ENCODE peak calls at places on chromosome 15, in eight cellular contexts. One of them, this sample, is unnamed.

GRCh38 chr15:63599401-63600000 is 2.3 kb downstream of the FBXL22 start:
- DNase-seq in GM12892: no peak
- DNase-seq in A172: no peak
- DNase-seq in GM13976: peak; percentile 57
- DNase-seq in stimulated activated CD8-positive, alpha-beta memory T cell treated with anti-CD3 and anti-CD28 coated beads, Interleukin-7, amount 100 ng/mL, for 24 hours: no peak
- DNase-seq in naive B cell: peak; percentile 87
- DNase-seq in smooth muscle cell of the brain vasculature: no peak
- DNase-seq in AG09319: no peak
- DNase-seq in this sample: peak; percentile 54

GRCh38 chr15:90234519-90234988 is 545 bp downstream of the GDPGP1 start:
- DNase-seq in GM12892: no peak
- DNase-seq in A172: peak; percentile 17
- DNase-seq in GM13976: no peak
- DNase-seq in stimulated activated CD8-positive, alpha-beta memory T cell treated with anti-CD3 and anti-CD28 coated beads, Interleukin-7, amount 100 ng/mL, for 24 hours: no peak
- DNase-seq in naive B cell: no peak
- DNase-seq in smooth muscle cell of the brain vasculature: no peak
- DNase-seq in AG09319: no peak
- DNase-seq in this sample: no peak

GRCh38 chr15:28243399-28243798 is 78.6 kb downstream of the HERC2 start:
- DNase-seq in GM12892: no peak
- DNase-seq in A172: no peak
- DNase-seq in GM13976: no peak
- DNase-seq in stimulated activated CD8-positive, alpha-beta memory T cell treated with anti-CD3 and anti-CD28 coated beads, Interleukin-7, amount 100 ng/mL, for 24 hours: no peak
- DNase-seq in naive B cell: no peak
- DNase-seq in smooth muscle cell of the brain vasculature: no peak
- DNase-seq in AG09319: no peak
- DNase-seq in this sample: no peak

GRCh38 chr15:49832421-49832980 is 211.7 kb downstream of the DTWD1 start:
- DNase-seq in GM12892: no peak
- DNase-seq in A172: peak; percentile 13
- DNase-seq in GM13976: no peak
- DNase-seq in stimulated activated CD8-positive, alpha-beta memory T cell treated with anti-CD3 and anti-CD28 coated beads, Interleukin-7, amount 100 ng/mL, for 24 hours: no peak
- DNase-seq in naive B cell: no peak
- DNase-seq in smooth muscle cell of the brain vasculature: no peak
- DNase-seq in AG09319: no peak
- DNase-seq in this sample: no peak

GRCh38 chr15:27438403-27439375 is 467.7 kb downstream of the GABRG3 start:
- DNase-seq in GM12892: no peak
- DNase-seq in A172: no peak
- DNase-seq in GM13976: no peak
- DNase-seq in stimulated activated CD8-positive, alpha-beta memory T cell treated with anti-CD3 and anti-CD28 coated beads, Interleukin-7, amount 100 ng/mL, for 24 hours: no peak
- DNase-seq in naive B cell: no peak
- DNase-seq in smooth muscle cell of the brain vasculature: peak; percentile 44
- DNase-seq in AG09319: no peak
- DNase-seq in this sample: no peak

GRCh38 chr15:56215769-56216168 is 27.9 kb downstream of the RFX7 start:
- DNase-seq in GM12892: no peak
- DNase-seq in A172: peak; percentile 49
- DNase-seq in GM13976: no peak
- DNase-seq in stimulated activated CD8-positive, alpha-beta memory T cell treated with anti-CD3 and anti-CD28 coated beads, Interleukin-7, amount 100 ng/mL, for 24 hours: no peak
- DNase-seq in naive B cell: no peak
- DNase-seq in smooth muscle cell of the brain vasculature: peak; percentile 86
- DNase-seq in AG09319: no peak
- DNase-seq in this sample: no peak

GRCh38 chr15:38796589-38796988 is 232.0 kb upstream of the RASGRP1 start:
- DNase-seq in GM12892: no peak
- DNase-seq in A172: no peak
- DNase-seq in GM13976: no peak
- DNase-seq in stimulated activated CD8-positive, alpha-beta memory T cell treated with anti-CD3 and anti-CD28 coated beads, Interleukin-7, amount 100 ng/mL, for 24 hours: no peak
- DNase-seq in naive B cell: no peak
- DNase-seq in smooth muscle cell of the brain vasculature: no peak
- DNase-seq in AG09319: no peak
- DNase-seq in this sample: no peak

GRCh38 chr15:99390667-99391066 is 139.4 kb downstream of the LRRC28 start:
- DNase-seq in GM12892: no peak
- DNase-seq in A172: no peak
- DNase-seq in GM13976: no peak
- DNase-seq in stimulated activated CD8-positive, alpha-beta memory T cell treated with anti-CD3 and anti-CD28 coated beads, Interleukin-7, amount 100 ng/mL, for 24 hours: no peak
- DNase-seq in naive B cell: no peak
- DNase-seq in smooth muscle cell of the brain vasculature: no peak
- DNase-seq in AG09319: no peak
- DNase-seq in this sample: no peak

GRCh38 chr15:63909819-63910437 is 76.2 kb upstream of the HERC1 start:
- DNase-seq in GM12892: no peak
- DNase-seq in A172: peak; percentile 72
- DNase-seq in GM13976: no peak
- DNase-seq in stimulated activated CD8-positive, alpha-beta memory T cell treated with anti-CD3 and anti-CD28 coated beads, Interleukin-7, amount 100 ng/mL, for 24 hours: no peak
- DNase-seq in naive B cell: no peak
- DNase-seq in smooth muscle cell of the brain vasculature: peak; percentile 66
- DNase-seq in AG09319: peak; percentile 34
- DNase-seq in this sample: no peak

GRCh38 chr15:68346986-68347385 is 69.4 kb downstream of the FEM1B start:
- DNase-seq in GM12892: no peak
- DNase-seq in A172: no peak
- DNase-seq in GM13976: no peak
- DNase-seq in stimulated activated CD8-positive, alpha-beta memory T cell treated with anti-CD3 and anti-CD28 coated beads, Interleukin-7, amount 100 ng/mL, for 24 hours: no peak
- DNase-seq in naive B cell: no peak
- DNase-seq in smooth muscle cell of the brain vasculature: no peak
- DNase-seq in AG09319: no peak
- DNase-seq in this sample: no peak

GRCh38 chr15:38254065-38254883 is 1.6 kb downstream of the SPRED1 start:
- DNase-seq in GM12892: no peak
- DNase-seq in A172: peak; percentile 45
- DNase-seq in GM13976: no peak
- DNase-seq in stimulated activated CD8-positive, alpha-beta memory T cell treated with anti-CD3 and anti-CD28 coated beads, Interleukin-7, amount 100 ng/mL, for 24 hours: no peak
- DNase-seq in naive B cell: peak; percentile 62
- DNase-seq in smooth muscle cell of the brain vasculature: no peak
- DNase-seq in AG09319: no peak
- DNase-seq in this sample: no peak

GRCh38 chr15:64746921-64747320 is 28.5 kb downstream of the RBPMS2 start:
- DNase-seq in GM12892: no peak
- DNase-seq in A172: no peak
- DNase-seq in GM13976: no peak
- DNase-seq in stimulated activated CD8-positive, alpha-beta memory T cell treated with anti-CD3 and anti-CD28 coated beads, Interleukin-7, amount 100 ng/mL, for 24 hours: no peak
- DNase-seq in naive B cell: no peak
- DNase-seq in smooth muscle cell of the brain vasculature: no peak
- DNase-seq in AG09319: no peak
- DNase-seq in this sample: no peak